ENCODE peak calls at places on chromosomes 12 and 14, in seven cellular contexts. W, C, Z, Y, Q, P and X are unnamed samples.
A peak's percentile ranks its signal among the peaks of the same experiment; 100 is the strongest.

GRCh38 chr12:68310370-68310769 is 21.8 kb downstream of the MDM1 start:
- DNase-seq in W (no peak), C (no peak), Z (no peak), Y (no peak), Q (peak; percentile 88), P (no peak), X (no peak)

GRCh38 chr12:30268036-30268435 is 427.6 kb downstream of the IPO8 start:
- DNase-seq in W (no peak), C (no peak), Z (no peak), Y (no peak), Q (no peak), P (no peak), X (no peak)

GRCh38 chr12:49924847-49925246 is 21.1 kb upstream of the FAIM2 start:
- DNase-seq in W (peak; percentile 54), C (no peak), Z (no peak), Y (no peak), Q (no peak), P (no peak), X (no peak)

GRCh38 chr12:120224304-120225199 is 23.6 kb upstream of the RPLP0 start:
- DNase-seq in W (peak; percentile 82), C (no peak), Z (no peak), Y (no peak), Q (no peak), P (no peak), X (no peak)

GRCh38 chr12:915090-915489 is 34.4 kb downstream of the RAD52 start:
- DNase-seq in W (no peak), C (no peak), Z (no peak), Y (no peak), Q (no peak), P (no peak), X (no peak)

GRCh38 chr14:70018713-70019201 is 139.5 kb downstream of the SMOC1 start:
- DNase-seq in W (no peak), C (no peak), Z (no peak), Y (no peak), Q (no peak), P (peak; percentile 80), X (no peak)

GRCh38 chr14:99391671-99392070 is 89.0 kb downstream of the SETD3 start:
- DNase-seq in W (no peak), C (no peak), Z (no peak), Y (no peak), Q (no peak), P (no peak), X (no peak)

GRCh38 chr14:55071051-55071450 is 19.6 kb downstream of the MAPK1IP1L start:
- DNase-seq in W (no peak), C (no peak), Z (no peak), Y (no peak), Q (no peak), P (no peak), X (no peak)

GRCh38 chr14:66824251-66824650 is 316.3 kb downstream of the GPHN start:
- DNase-seq in W (no peak), C (no peak), Z (no peak), Y (no peak), Q (no peak), P (no peak), X (no peak)

GRCh38 chr14:68384335-68384734 is 408.5 kb downstream of the ZFP36L1 start:
- DNase-seq in W (no peak), C (no peak), Z (no peak), Y (no peak), Q (no peak), P (peak; percentile 85), X (no peak)

GRCh38 chr12:119115296-119115905 is 63.3 kb upstream of the HSPB8 start:
- DNase-seq in W (no peak), C (no peak), Z (no peak), Y (peak; percentile 44), Q (no peak), P (no peak), X (no peak)

GRCh38 chr14:24321212-24321975 is 10.1 kb downstream of the LTB4R start:
- DNase-seq in W (no peak), C (no peak), Z (no peak), Y (no peak), Q (no peak), P (no peak), X (no peak)

GRCh38 chr12:113443030-113443539 is 20.9 kb downstream of the SDSL start:
- DNase-seq in W (no peak), C (no peak), Z (no peak), Y (no peak), Q (no peak), P (no peak), X (no peak)

GRCh38 chr14:76808990-76809389 is 3.7 kb downstream of the ANGEL1 start:
- DNase-seq in W (no peak), C (no peak), Z (no peak), Y (no peak), Q (no peak), P (no peak), X (no peak)

GRCh38 chr12:12265571-12266388 is 1.1 kb downstream of the LRP6 start:
- DNase-seq in W (no peak), C (no peak), Z (peak; percentile 3), Y (peak; percentile 31), Q (no peak), P (no peak), X (no peak)

GRCh38 chr14:103067231-103067954 is 10.0 kb upstream of the CDC42BPB start:
- DNase-seq in W (peak; percentile 15), C (no peak), Z (no peak), Y (no peak), Q (no peak), P (no peak), X (no peak)

GRCh38 chr14:101500681-101501080 is 60.6 kb upstream of the DIO3 start:
- DNase-seq in W (peak; percentile 39), C (no peak), Z (no peak), Y (no peak), Q (no peak), P (peak; percentile 16), X (no peak)

GRCh38 chr12:34218193-34219045 is 196.1 kb downstream of the ALG10 start:
- DNase-seq in W (peak; percentile 82), C (peak; percentile 61), Z (peak; percentile 31), Y (peak; percentile 65), Q (peak; percentile 51), P (no peak), X (no peak)

GRCh38 chr14:98136420-98136819 is 1135.6 kb downstream of the BCL11B start:
- DNase-seq in W (no peak), C (no peak), Z (no peak), Y (no peak), Q (no peak), P (no peak), X (no peak)

GRCh38 chr14:50396636-50397460 is at the start of gene CDKL1:
- DNase-seq in W (peak; percentile 91), C (peak; percentile 20), Z (peak; percentile 8), Y (peak; percentile 35), Q (no peak), P (peak; percentile 78), X (no peak)

GRCh38 chr12:82723891-82724290 is 37.2 kb downstream of the TMTC2 start:
- DNase-seq in W (no peak), C (no peak), Z (no peak), Y (no peak), Q (no peak), P (no peak), X (no peak)

GRCh38 chr12:64457923-64458322 is 6.0 kb downstream of the TBK1 start:
- DNase-seq in W (no peak), C (no peak), Z (no peak), Y (no peak), Q (no peak), P (no peak), X (no peak)

GRCh38 chr14:91272341-91273272 is 28.1 kb upstream of the GPR68 start:
- DNase-seq in W (no peak), C (no peak), Z (no peak), Y (no peak), Q (no peak), P (no peak), X (no peak)

GRCh38 chr12:76091245-76091757 is 6.8 kb upstream of the NAP1L1 start:
- DNase-seq in W (no peak), C (no peak), Z (no peak), Y (no peak), Q (no peak), P (no peak), X (no peak)

GRCh38 chr12:124379938-124380754 is 85.3 kb downstream of the RFLNA start:
- DNase-seq in W (peak; percentile 85), C (no peak), Z (no peak), Y (no peak), Q (peak; percentile 77), P (peak; percentile 97), X (no peak)